ENCODE peak calls at places on chromosomes 11 and 22, in nine cellular contexts. N is left ventricle myocardium inferior, H is A673, Z is ovary, U is psoas muscle, O is neural progenitor cell, L is left lung, K is tibial artery, X is MM.1S. E is an unnamed sample.

GRCh38 chr11:81495699-81496292 is 1237.9 kb downstream of the FAM181B start:
- DNase-seq in K (no peak), L (no peak), X (no peak), Z (no peak), N (no peak), O (no peak), H (no peak), U (no peak), E (no peak)

GRCh38 chr11:102446606-102447005 is 6.0 kb downstream of the TMEM123 start:
- DNase-seq in H (no peak), N (no peak), K (no peak), X (no peak), O (no peak), L (no peak), Z (no peak), U (no peak), E (no peak)

GRCh38 chr22:41608386-41608785 is 12.5 kb downstream of the DESI1 start:
- DNase-seq in K (no peak), L (no peak), H (no peak), Z (no peak), X (no peak), N (no peak), O (no peak), U (no peak), E (peak)

GRCh38 chr11:96655474-96655873 is 265.7 kb downstream of the JRKL start:
- DNase-seq in H (no peak), N (no peak), L (no peak), U (no peak), X (peak), O (no peak), Z (no peak), K (no peak), E (no peak)

GRCh38 chr11:102155676-102156075 is 45.4 kb downstream of the YAP1 start:
- DNase-seq in O (no peak), H (no peak), X (no peak), U (no peak), N (no peak), Z (no peak), K (no peak), L (no peak), E (no peak)

GRCh38 chr22:50118557-50119168 is 28.9 kb downstream of the MOV10L1 start:
- DNase-seq in N (no peak), X (no peak), K (no peak), H (peak), Z (peak), L (no peak), O (no peak), U (no peak), E (no peak)

GRCh38 chr11:75576445-75577049 is 14.5 kb downstream of the SERPINH1 start:
- DNase-seq in N (no peak), U (peak), K (peak), L (peak), Z (peak), X (no peak), O (no peak), H (no peak), E (peak)

GRCh38 chr11:1920128-1920908 is 815 bp downstream of the TNNT3 start:
- DNase-seq in N (no peak), X (no peak), Z (no peak), O (peak), K (no peak), H (no peak), L (peak), U (peak), E (peak)

GRCh38 chr11:33942954-33943353 is 51.1 kb upstream of the LMO2 start:
- DNase-seq in H (peak), O (no peak), U (peak), Z (no peak), K (peak), N (peak), X (no peak), L (no peak), E (no peak)

GRCh38 chr22:46450931-46451660 is 86.3 kb downstream of the CELSR1 start:
- DNase-seq in X (no peak), Z (no peak), L (peak), O (no peak), U (no peak), N (no peak), H (no peak), K (no peak), E (no peak)

GRCh38 chr11:94457118-94458029 is 36.3 kb downstream of the MRE11 start:
- DNase-seq in H (no peak), Z (no peak), X (no peak), U (no peak), N (no peak), K (no peak), O (no peak), L (no peak), E (no peak)

GRCh38 chr11:44694443-44694842 is 32.3 kb upstream of the TSPAN18 start:
- DNase-seq in H (no peak), Z (no peak), U (no peak), L (no peak), X (peak), K (no peak), O (no peak), N (no peak), E (peak)

GRCh38 chr22:25122136-25122764 is 77.4 kb upstream of the CRYBB3 start:
- DNase-seq in U (no peak), O (no peak), X (no peak), K (no peak), N (no peak), L (no peak), H (no peak), Z (no peak), E (no peak)

GRCh38 chr11:42410251-42410956 is 901.4 kb upstream of the API5 start:
- DNase-seq in H (no peak), O (no peak), N (no peak), U (no peak), Z (no peak), X (no peak), L (no peak), K (no peak), E (no peak)

GRCh38 chr22:47423861-47424820 is 661.7 kb downstream of the TBC1D22A start:
- DNase-seq in N (no peak), U (no peak), O (no peak), K (no peak), Z (no peak), L (no peak), X (no peak), H (no peak), E (no peak)

GRCh38 chr11:18633256-18634139 is 644 bp downstream of the SPTY2D1 start:
- DNase-seq in L (no peak), X (peak), Z (no peak), N (no peak), K (no peak), H (peak), U (no peak), O (no peak), E (no peak)

GRCh38 chr22:33747029-33747428 is 173.2 kb downstream of the LARGE1 start:
- DNase-seq in N (no peak), Z (no peak), L (no peak), H (no peak), X (no peak), U (no peak), K (no peak), O (no peak), E (no peak)

GRCh38 chr11:34926831-34927132 is 10.4 kb downstream of the PDHX start:
- DNase-seq in N (no peak), Z (no peak), U (no peak), K (no peak), O (no peak), H (no peak), X (no peak), L (no peak), E (no peak)

DNA sequence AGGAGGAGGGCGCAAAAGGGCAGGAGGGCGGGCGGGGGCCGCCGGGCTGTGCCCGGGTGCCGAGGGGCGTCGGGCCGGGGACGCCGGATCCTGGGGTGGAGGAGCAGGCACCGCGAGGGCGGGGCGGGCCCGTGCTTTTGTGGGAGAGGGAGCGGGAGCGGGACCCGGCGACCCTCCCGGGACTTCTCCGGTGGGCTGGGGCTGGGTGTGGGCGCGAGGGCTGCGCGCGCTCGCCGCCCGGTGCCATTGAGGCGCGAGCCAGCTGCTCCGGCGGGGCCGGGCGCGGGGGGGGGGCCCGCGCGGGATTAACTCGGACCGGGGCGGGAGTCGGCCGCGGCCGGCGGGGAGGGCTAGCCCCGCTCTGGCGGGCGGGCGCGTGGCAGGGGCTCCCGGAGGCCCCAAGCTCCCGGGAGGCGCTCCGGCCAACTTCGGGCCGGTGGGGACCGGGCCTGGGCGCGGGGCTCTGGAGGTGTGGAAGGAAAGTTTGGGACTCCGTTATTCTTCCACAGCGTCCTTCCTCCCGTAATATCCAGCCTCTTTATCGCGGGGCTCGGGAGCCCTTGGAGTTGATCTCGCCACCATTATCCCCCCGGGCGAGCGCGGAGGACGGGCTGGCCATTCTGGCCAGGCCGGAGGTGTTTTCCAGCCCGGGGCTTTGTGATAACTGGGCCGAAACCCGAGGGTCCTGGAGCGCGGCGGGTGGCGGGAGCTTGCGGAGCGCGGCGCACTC is 941 bp downstream of the CECR2 start:
- DNase-seq in Z (peak), O (peak), N (peak), X (no peak), H (no peak), K (no peak), L (no peak), U (peak), E (peak)
- H3K4me3 ChIP-seq in Z (peak), O (peak), N (peak), X (no peak), H (peak), K (peak), L (peak), U (peak), E (peak)

GRCh38 chr11:67646535-67647336 is 3.8 kb downstream of the ACY3 start:
- DNase-seq in O (no peak), Z (no peak), X (peak), L (peak), U (no peak), H (no peak), N (no peak), K (peak), E (peak)
- TF ChIP-seq CTCF in O (no peak), Z (no peak), X (no peak), L (no peak), U (no peak), H (no peak), N (no peak), K (no peak), E (peak)

GRCh38 chr11:20050048-20050447 is 110.2 kb downstream of the DBX1 start:
- DNase-seq in L (no peak), O (peak), U (no peak), Z (no peak), N (no peak), H (no peak), X (no peak), K (no peak), E (no peak)

GRCh38 chr11:20049231-20049630 is 111.0 kb downstream of the DBX1 start:
- DNase-seq in Z (no peak), L (no peak), K (no peak), U (no peak), X (no peak), O (no peak), N (no peak), H (no peak), E (no peak)

GRCh38 chr11:20051783-20052399 is 108.4 kb downstream of the DBX1 start:
- DNase-seq in N (no peak), O (no peak), H (no peak), U (no peak), Z (no peak), K (no peak), L (no peak), X (no peak), E (no peak)

GRCh38 chr11:20048707-20049106 is 111.6 kb downstream of the DBX1 start:
- DNase-seq in X (no peak), U (no peak), L (no peak), N (no peak), O (no peak), Z (no peak), H (no peak), K (no peak), E (no peak)

GRCh38 chr11:20050551-20051333 is 109.5 kb downstream of the DBX1 start:
- DNase-seq in L (no peak), U (no peak), K (no peak), H (no peak), Z (no peak), X (no peak), O (peak), N (no peak), E (no peak)
- H3K27ac ChIP-seq in L (no peak), U (no peak), K (peak), H (no peak), Z (no peak), X (no peak), O (no peak), N (peak), E (no peak)

GRCh38 chr11:68661697-68662603 is 22.4 kb upstream of the GAL start:
- DNase-seq in X (no peak), H (no peak), N (no peak), Z (no peak), O (no peak), U (no peak), L (peak), K (peak), E (peak)

GRCh38 chr11:68664906-68665305 is 19.4 kb upstream of the GAL start:
- DNase-seq in N (no peak), K (no peak), Z (no peak), U (no peak), H (no peak), L (no peak), X (no peak), O (no peak), E (peak)

GRCh38 chr11:68665471-68665870 is 18.9 kb upstream of the GAL start:
- DNase-seq in U (no peak), Z (no peak), X (no peak), H (no peak), L (no peak), N (no peak), O (no peak), K (peak), E (peak)

GRCh38 chr11:68663482-68664010 is 20.8 kb upstream of the GAL start:
- DNase-seq in X (no peak), Z (no peak), O (no peak), H (no peak), K (peak), N (no peak), L (no peak), U (no peak), E (peak)

GRCh38 chr11:68664141-68664540 is 20.2 kb upstream of the GAL start:
- DNase-seq in Z (no peak), O (no peak), K (peak), U (no peak), N (no peak), H (no peak), X (no peak), L (no peak), E (peak)
- H3K4me3 ChIP-seq in Z (no peak), O (no peak), K (no peak), U (no peak), N (no peak), H (no peak), X (no peak), L (no peak), E (no peak)

GRCh38 chr11:108027057-108027456 is 18.4 kb downstream of the CUL5 start:
- DNase-seq in Z (no peak), X (no peak), H (peak), U (no peak), K (no peak), N (no peak), O (no peak), L (no peak), E (no peak)
- TF ChIP-seq CTCF in Z (no peak), X (peak), H (peak), U (no peak), K (no peak), N (no peak), O (peak), L (no peak), E (no peak)

GRCh38 chr22:17434856-17435255 is 65.6 kb downstream of the CECR2 start:
- DNase-seq in O (no peak), Z (no peak), N (no peak), H (no peak), L (no peak), U (no peak), X (no peak), K (no peak), E (no peak)
- H3K27ac ChIP-seq in O (peak), Z (no peak), N (no peak), H (no peak), L (no peak), U (peak), X (no peak), K (no peak), E (no peak)

GRCh38 chr11:118610773-118611432 is 3.5 kb downstream of the PHLDB1 start:
- DNase-seq in L (peak), U (peak), Z (peak), K (peak), X (peak), O (peak), N (peak), H (peak), E (peak)
- H3K4me3 ChIP-seq in L (peak), U (peak), Z (peak), K (peak), X (peak), O (peak), N (peak), H (peak), E (peak)

GRCh38 chr11:131689049-131689925 is 318.9 kb downstream of the NTM start:
- DNase-seq in N (no peak), K (no peak), X (no peak), O (no peak), Z (no peak), U (peak), H (no peak), L (no peak), E (no peak)
- TF ChIP-seq CTCF in N (no peak), K (no peak), X (no peak), O (no peak), Z (no peak), U (no peak), H (no peak), L (no peak), E (no peak)

GRCh38 chr11:113484223-113484622 is 9.0 kb upstream of the DRD2 start:
- DNase-seq in H (no peak), Z (no peak), U (no peak), O (no peak), L (no peak), X (no peak), N (no peak), K (no peak), E (no peak)
- H3K27ac ChIP-seq in H (no peak), Z (no peak), U (no peak), O (no peak), L (no peak), X (no peak), N (no peak), K (no peak), E (no peak)

E was measured in spleen.